ENCODE peak calls at places on chromosomes 13 and 19, in nine cellular contexts. G is neural progenitor cell; S is lower leg skin; H is ascending aorta; J is adipocyte; T is stimulated activated CD4-positive, alpha-beta T cell treated with anti-CD3 and anti-CD28 coated beads, Interleukin-4, amount 100 ng/mL, for 48 hours; L is T-helper 17 cell; W is NCI-H1417 treated with DMSO at 0.1 percent for 48 hours; C is pancreas. N is an unnamed sample.

GRCh38 chr13:106433066-106433465 is 102.4 kb downstream of the EFNB2 start:
- DNase-seq in G (no peak), S (no peak), H (no peak), J (no peak), T (no peak), L (no peak), W (no peak), C (no peak), N (no peak)

GRCh38 chr13:88586263-88586662 is 915.1 kb downstream of the SLITRK5 start:
- DNase-seq in G (no peak), S (no peak), H (no peak), J (no peak), T (no peak), L (no peak), W (no peak), C (no peak), N (no peak)

GRCh38 chr19:3784607-3785463 is 1.3 kb downstream of the MATK start:
- DNase-seq in G (peak; percentile 2), S (no peak), H (no peak), J (no peak), T (no peak), L (no peak), W (no peak), C (no peak), N (peak; percentile 27)

GRCh38 chr13:110444226-110444653 is 117.3 kb downstream of the RAB20 start:
- DNase-seq in G (no peak), S (peak; percentile 77), H (peak; percentile 75), J (peak; percentile 19), T (no peak), L (no peak), W (no peak), C (no peak), N (no peak)

GRCh38 chr19:29172302-29172701 is 40.6 kb downstream of the UQCRFS1 start:
- DNase-seq in G (no peak), S (no peak), H (no peak), J (no peak), T (no peak), L (no peak), W (no peak), C (no peak), N (no peak)

GRCh38 chr13:72186730-72187422 is 319.9 kb upstream of the DACH1 start:
- DNase-seq in G (no peak), S (no peak), H (no peak), J (no peak), T (no peak), L (no peak), W (no peak), C (no peak), N (no peak)

GRCh38 chr19:35348909-35349611 is 1.4 kb downstream of the FFAR1 start:
- DNase-seq in G (peak; percentile 40), S (peak; percentile 63), H (peak; percentile 45), J (no peak), T (no peak), L (no peak), W (no peak), C (peak; percentile 35), N (peak; percentile 37)

GRCh38 chr13:41568990-41569387 is 111.6 kb downstream of the RGCC start:
- DNase-seq in G (no peak), S (no peak), H (no peak), J (peak; percentile 78), T (no peak), L (no peak), W (no peak), C (no peak), N (no peak)

GRCh38 chr13:23715762-23716235 is 145.6 kb downstream of the TNFRSF19 start:
- DNase-seq in G (no peak), S (no peak), H (no peak), J (no peak), T (no peak), L (no peak), W (no peak), C (no peak), N (peak; percentile 75)

GRCh38 chr13:105979586-105979985 is 555.9 kb downstream of the EFNB2 start:
- DNase-seq in G (peak; percentile 30), S (no peak), H (no peak), J (no peak), T (no peak), L (no peak), W (peak; percentile 89), C (peak; percentile 30), N (no peak)

GRCh38 chr19:33303791-33304759 is 1.7 kb upstream of the CEBPA start:
- DNase-seq in G (no peak), S (peak; percentile 88), H (peak; percentile 62), J (no peak), T (no peak), L (no peak), W (no peak), C (peak; percentile 67), N (peak; percentile 15)

GRCh38 chr19:801030-801860 is 4.0 kb downstream of the PTBP1 start:
- DNase-seq in G (no peak), S (no peak), H (peak; percentile 82), J (peak; percentile 49), T (no peak), L (no peak), W (no peak), C (peak; percentile 85), N (no peak)

GRCh38 chr19:54104998-54105715 is 2.5 kb downstream of the NDUFA3 start:
- DNase-seq in G (no peak), S (no peak), H (peak; percentile 16), J (no peak), T (no peak), L (no peak), W (no peak), C (no peak), N (no peak)

GRCh38 chr19:21908066-21908465 is 72.1 kb upstream of the ZNF43 start:
- DNase-seq in G (no peak), S (peak; percentile 17), H (no peak), J (no peak), T (no peak), L (no peak), W (no peak), C (no peak), N (no peak)

GRCh38 chr13:48564046-48564445 is 31.2 kb upstream of the RCBTB2 start:
- DNase-seq in G (no peak), S (no peak), H (no peak), J (no peak), T (no peak), L (no peak), W (no peak), C (no peak), N (no peak)

GRCh38 chr13:43852923-43853404 is 26.6 kb downstream of the CCDC122 start:
- DNase-seq in G (no peak), S (no peak), H (no peak), J (no peak), T (no peak), L (no peak), W (no peak), C (no peak), N (no peak)

GRCh38 chr13:78601886-78602560 is 1.3 kb downstream of the POU4F1 start:
- DNase-seq in G (no peak), S (no peak), H (no peak), J (no peak), T (no peak), L (no peak), W (no peak), C (no peak), N (no peak)

GRCh38 chr19:35959040-35959967 is 23.1 kb downstream of the LRFN3 start:
- DNase-seq in G (peak; percentile 58), S (no peak), H (no peak), J (peak; percentile 51), T (peak; percentile 47), L (peak; percentile 75), W (no peak), C (no peak), N (peak; percentile 41)

GRCh38 chr13:52827839-52828238 is 20.6 kb downstream of the PCDH8 start:
- DNase-seq in G (no peak), S (no peak), H (no peak), J (no peak), T (no peak), L (no peak), W (no peak), C (no peak), N (no peak)

GRCh38 chr19:55519461-55520311 is 17.2 kb downstream of the SBK2 start:
- DNase-seq in G (no peak), S (no peak), H (no peak), J (peak; percentile 32), T (no peak), L (no peak), W (no peak), C (no peak), N (no peak)

GRCh38 chr13:36158606-36159005 is 27.4 kb upstream of the DCLK1 start:
- DNase-seq in G (no peak), S (no peak), H (no peak), J (peak; percentile 39), T (no peak), L (no peak), W (no peak), C (no peak), N (no peak)

GRCh38 chr13:25276748-25277147 is 10.5 kb downstream of the MTMR6 start:
- DNase-seq in G (no peak), S (no peak), H (no peak), J (no peak), T (no peak), L (no peak), W (no peak), C (no peak), N (no peak)

GRCh38 chr13:113203507-113204377 is 4.7 kb downstream of the PCID2 start:
- DNase-seq in G (no peak), S (no peak), H (no peak), J (no peak), T (no peak), L (no peak), W (no peak), C (no peak), N (no peak)

GRCh38 chr13:48653074-48654054 is at the start of gene CYSLTR2:
- DNase-seq in G (peak; percentile 6), S (no peak), H (no peak), J (peak; percentile 5), T (no peak), L (no peak), W (no peak), C (no peak), N (no peak)

GRCh38 chr13:74751739-74752138 is 617.5 kb upstream of the KLF12 start:
- DNase-seq in G (no peak), S (no peak), H (no peak), J (no peak), T (no peak), L (no peak), W (peak; percentile 97), C (peak; percentile 23), N (no peak)

GRCh38 chr13:20428666-20429644 is 96.7 kb downstream of the CRYL1 start:
- DNase-seq in G (no peak), S (no peak), H (no peak), J (no peak), T (no peak), L (no peak), W (no peak), C (no peak), N (no peak)

GRCh38 chr13:94824601-94825000 is 112.3 kb upstream of the SOX21 start:
- DNase-seq in G (no peak), S (no peak), H (no peak), J (no peak), T (no peak), L (no peak), W (no peak), C (no peak), N (no peak)

GRCh38 chr13:98270819-98271218 is 93.8 kb upstream of the RNF113B start:
- DNase-seq in G (no peak), S (no peak), H (no peak), J (no peak), T (no peak), L (no peak), W (no peak), C (no peak), N (no peak)

GRCh38 chr19:42531313-42531712 is 3.0 kb upstream of the CEACAM1 start:
- DNase-seq in G (no peak), S (peak; percentile 49), H (peak; percentile 18), J (no peak), T (no peak), L (no peak), W (no peak), C (no peak), N (no peak)

GRCh38 chr13:31846984-31847752 is 107.8 kb downstream of the RXFP2 start:
- DNase-seq in G (peak; percentile 35), S (no peak), H (no peak), J (peak; percentile 47), T (no peak), L (peak; percentile 29), W (no peak), C (no peak), N (no peak)

GRCh38 chr19:31214086-31214485 is 135.2 kb downstream of the TSHZ3 start:
- DNase-seq in G (no peak), S (peak; percentile 95), H (peak; percentile 89), J (peak; percentile 98), T (peak; percentile 68), L (peak; percentile 79), W (no peak), C (no peak), N (no peak)

N was measured in H9.